ENCODE peak calls at places on chromosomes 2 and 18, in seven cellular contexts. C is GM23248; K is H7; V is CD8-positive, alpha-beta memory T cell; I is stomach; N is dorsolateral prefrontal cortex; J is HepG2. A is an unnamed sample. For H3K27me3, the result is how much of the 10 kb centered on the place peaks cover.

GRCh38 chr2:49291619-49292018 is 137.3 kb upstream of the FSHR start:
- DNase-seq in C (no peak), K (no peak), V (no peak), I (no peak), N (no peak), J (no peak), A (no peak)

GRCh38 chr2:100936070-100936741 is 65.9 kb upstream of the RPL31 start:
- DNase-seq in C (no peak), K (no peak), V (no peak), I (no peak), N (no peak), J (no peak), A (no peak)

GRCh38 chr2:224764565-224765236 is 48.5 kb upstream of the CCDC195 start:
- DNase-seq in C (no peak), K (no peak), V (no peak), I (no peak), N (no peak), J (no peak), A (no peak)

GRCh38 chr2:198337368-198337767 is 533.0 kb downstream of the PLCL1 start:
- DNase-seq in C (no peak), K (no peak), V (no peak), I (no peak), N (no peak), J (no peak), A (no peak)

GRCh38 chr18:62925031-62925688 is 209.8 kb downstream of the PHLPP1 start:
- DNase-seq in C (peak), K (no peak), V (no peak), I (no peak), N (no peak), J (no peak), A (no peak)

GRCh38 chr18:74256190-74256589 is 35.6 kb downstream of the CYB5A start:
- DNase-seq in C (no peak), K (no peak), V (no peak), I (no peak), N (no peak), J (no peak), A (no peak)

GRCh38 chr2:169961911-169962310 is 134.7 kb downstream of the UBR3 start:
- DNase-seq in C (peak), K (no peak), V (no peak), I (no peak), N (no peak), J (no peak), A (no peak)

GRCh38 chr2:21161122-21161521 is 37.4 kb downstream of the TDRD15 start:
- DNase-seq in C (no peak), K (no peak), V (no peak), I (no peak), N (no peak), J (no peak), A (no peak)

GRCh38 chr18:63236417-63236816 is 83.2 kb downstream of the BCL2 start:
- DNase-seq in C (no peak), K (no peak), V (no peak), I (no peak), N (no peak), J (no peak), A (no peak)

GRCh38 chr18:23805898-23806297 is 116.6 kb downstream of the LAMA3 start:
- DNase-seq in C (peak), K (no peak), V (no peak), I (no peak), N (no peak), J (no peak), A (no peak)

GRCh38 chr2:66439291-66440010 is 4.5 kb downstream of the MEIS1 start:
- DNase-seq in C (peak), K (peak), V (no peak), I (no peak), N (no peak), J (no peak), A (no peak)

GRCh38 chr2:88108796-88109195 is 19.1 kb downstream of the FABP1 start:
- DNase-seq in C (no peak), K (no peak), V (no peak), I (no peak), N (no peak), J (no peak), A (no peak)

GRCh38 chr2:239469101-239469960 is 68.5 kb upstream of the HDAC4 start:
- DNase-seq in C (no peak), K (no peak), V (no peak), I (peak), N (no peak), J (no peak), A (no peak)

GRCh38 chr2:177784449-177784845 is 288.1 kb downstream of the PDE11A start:
- DNase-seq in C (peak), K (no peak), V (peak), I (no peak), N (no peak), J (no peak), A (no peak)

GRCh38 chr18:2089416-2089815 is 481.9 kb downstream of the METTL4 start:
- DNase-seq in C (no peak), K (no peak), V (no peak), I (no peak), N (no peak), J (no peak), A (no peak)

GRCh38 chr2:160910681-160911080 is 249.5 kb upstream of the TANK start:
- DNase-seq in C (peak), K (no peak), V (no peak), I (no peak), N (no peak), J (no peak), A (no peak)

GRCh38 chr2:102792538-102793208 is 30.8 kb downstream of the TMEM182 start:
- DNase-seq in C (no peak), K (peak), V (no peak), I (no peak), N (no peak), J (no peak), A (no peak)

GRCh38 chr2:41992700-41993070 is 55.1 kb upstream of the PKDCC start:
- DNase-seq in C (no peak), K (no peak), V (no peak), I (no peak), N (no peak), J (no peak), A (no peak)

GRCh38 chr2:126656311-126657145 is 570 bp downstream of the GYPC start:
- DNase-seq in C (peak), K (peak), V (peak), I (no peak), N (no peak), J (no peak), A (no peak)

GRCh38 chr2:136324966-136325365 is 207.0 kb upstream of the CXCR4 start:
- DNase-seq in C (no peak), K (no peak), V (no peak), I (no peak), N (no peak), J (no peak), A (no peak)

GRCh38 chr2:56267412-56267788 is 83.6 kb downstream of the CCDC85A start:
- DNase-seq in C (no peak), K (no peak), V (no peak), I (no peak), N (no peak), J (no peak), A (no peak)

GRCh38 chr2:42923632-42924425 is 131.4 kb upstream of the HAAO start:
- DNase-seq in C (peak), K (no peak), V (no peak), I (no peak), N (no peak), J (no peak), A (no peak)

GRCh38 chr18:72180689-72181088 is 363.5 kb downstream of the CBLN2 start:
- DNase-seq in C (no peak), K (no peak), V (no peak), I (no peak), N (no peak), J (no peak), A (no peak)

GRCh38 chr2:23926289-23926749 is 604 bp downstream of the ATAD2B start:
- DNase-seq in C (peak), K (peak), V (no peak), I (peak), N (peak), J (no peak), A (no peak)

GRCh38 chr2:64454316-64455030 is 511 bp downstream of the LGALSL start:
- DNase-seq in C (peak), K (peak), V (peak), I (peak), N (peak), J (no peak), A (no peak)

GRCh38 chr2:227473019-227473461 is 1.1 kb downstream of the AGFG1 start:
- DNase-seq in C (no peak), K (no peak), V (no peak), I (no peak), N (no peak), J (no peak), A (no peak)

GRCh38 chr2:161761160-161761559 is 136.9 kb downstream of the SLC4A10 start:
- DNase-seq in C (no peak), K (no peak), V (no peak), I (no peak), N (no peak), J (no peak), A (no peak)

GRCh38 chr2:12317853-12318426 is 398.8 kb upstream of the TRIB2 start:
- DNase-seq in C (peak), K (no peak), V (no peak), I (no peak), N (no peak), J (no peak), A (no peak)

GRCh38 chr2:45190481-45190880 is 181.2 kb upstream of the SIX2 start:
- DNase-seq in C (peak), K (no peak), V (no peak), I (no peak), N (no peak), J (peak), A (no peak)

GRCh38 chr2:20012282-20013060 is at the start of gene MATN3:
- DNase-seq in C (peak), K (peak), V (no peak), I (peak), N (no peak), J (peak), A (no peak)

GRCh38 chr2:217538719-217539118 is 464.1 kb downstream of the TNS1 start:
- DNase-seq in C (no peak), K (no peak), V (no peak), I (no peak), N (no peak), J (no peak), A (no peak)

GRCh38 chr2:18149660-18150246 is 271.3 kb downstream of the KCNS3 start:
- DNase-seq in C (peak), K (peak), V (no peak), I (no peak), N (no peak), J (peak), A (peak)

GRCh38 chr2:150264442-150264841 is 223.0 kb downstream of the RND3 start:
- DNase-seq in C (no peak), K (no peak), V (no peak), I (no peak), N (no peak), J (no peak), A (no peak)

DNA sequence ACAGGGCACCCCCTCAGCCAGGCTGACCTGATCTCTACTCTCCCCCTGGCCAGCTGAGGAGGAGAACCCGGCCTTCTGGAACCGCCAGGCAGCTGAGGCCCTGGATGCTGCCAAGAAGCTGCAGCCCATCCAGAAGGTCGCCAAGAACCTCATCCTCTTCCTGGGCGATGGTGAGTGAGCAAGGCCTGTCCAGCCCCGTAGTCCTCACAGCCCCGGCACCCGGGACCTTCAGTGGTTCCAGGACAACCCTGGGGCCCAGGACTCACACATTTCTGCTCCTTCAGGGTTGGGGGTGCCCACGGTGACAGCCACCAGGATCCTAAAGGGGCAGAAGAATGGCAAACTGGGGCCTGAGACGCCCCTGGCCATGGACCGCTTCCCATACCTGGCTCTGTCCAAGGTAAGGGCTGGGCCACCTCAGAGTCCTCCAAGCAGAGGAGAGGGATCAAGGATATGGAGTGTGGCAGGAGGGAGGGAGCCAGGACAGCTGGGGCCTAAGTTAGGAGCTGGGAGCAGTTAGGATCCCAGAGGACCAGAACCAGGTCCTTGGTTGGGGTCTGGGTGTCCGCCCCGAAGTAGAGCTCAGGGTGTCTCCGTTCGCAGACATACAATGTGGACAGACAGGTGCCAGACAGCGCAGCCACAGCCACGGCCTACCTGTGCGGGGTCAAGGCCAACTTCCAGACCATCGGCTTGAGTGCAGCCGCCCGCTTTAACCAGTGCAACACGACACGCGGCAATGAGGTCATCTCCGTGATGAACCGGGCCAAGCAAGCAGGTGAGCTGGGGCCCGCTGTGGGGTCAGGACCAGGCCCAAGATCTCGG is 555 bp downstream of the ALPI start:
- DNase-seq in C (no peak), K (peak), V (no peak), I (no peak), N (no peak), J (no peak), A (no peak)
- H3K27me3 ChIP-seq in C (under half), K (under half), V (under half), I (under half), N (under half), J (under half), A (under half)

DNA sequence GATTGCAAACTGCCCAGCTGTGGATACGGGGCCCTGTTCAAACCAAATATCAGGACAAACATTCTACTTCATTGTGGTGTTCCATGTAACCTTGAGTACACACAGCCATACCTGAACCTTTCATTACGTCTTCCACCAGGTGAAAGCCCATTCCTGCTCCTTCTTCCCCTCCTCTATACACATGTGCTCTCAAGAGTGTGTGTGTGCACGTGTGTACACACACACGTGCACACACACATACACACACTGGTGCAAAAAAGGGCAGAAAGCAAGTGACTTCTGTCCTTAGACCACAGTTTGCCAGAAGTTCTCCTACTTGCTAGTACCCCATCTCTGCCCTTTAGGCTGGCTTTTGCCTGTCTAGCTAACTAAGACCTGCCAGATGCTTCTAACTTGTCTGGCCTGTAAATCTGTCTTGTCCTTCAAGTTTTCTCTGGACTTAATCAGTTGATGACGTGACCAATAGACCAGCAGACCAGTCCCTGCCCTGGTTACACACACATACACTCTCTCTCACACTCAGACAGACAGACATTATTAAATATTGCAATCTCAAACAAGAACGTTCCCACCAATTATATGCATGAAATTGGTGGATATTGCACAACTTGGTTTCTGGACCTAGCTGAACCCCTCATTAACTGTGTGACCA is 163.4 kb downstream of the MSH2 start:
- DNase-seq in C (no peak), K (no peak), V (no peak), I (no peak), N (no peak), J (no peak), A (no peak)
- H3K27me3 ChIP-seq in C (under half), K (under half), V (under half), I (under half), N (under half), J (under half), A (under half)

GRCh38 chr2:120471166-120471565 is 125.2 kb downstream of the INHBB start:
- DNase-seq in C (peak), K (no peak), V (no peak), I (no peak), N (no peak), J (no peak), A (no peak)
- H3K27me3 ChIP-seq in C (under half), K (under half), V (under half), I (under half), N (under half), J (under half), A (under half)

GRCh38 chr2:222293660-222294630 is 4.9 kb downstream of the PAX3 start:
- DNase-seq in C (no peak), K (peak), V (no peak), I (no peak), N (no peak), J (no peak), A (no peak)

GRCh38 chr2:222290691-222291484 is 7.9 kb downstream of the PAX3 start:
- DNase-seq in C (peak), K (peak), V (no peak), I (no peak), N (no peak), J (no peak), A (no peak)

GRCh38 chr2:222291485-222291841 is 7.3 kb downstream of the PAX3 start:
- DNase-seq in C (no peak), K (no peak), V (no peak), I (no peak), N (no peak), J (no peak), A (no peak)

GRCh38 chr2:222292738-222293134 is 6.1 kb downstream of the PAX3 start:
- DNase-seq in C (no peak), K (no peak), V (no peak), I (no peak), N (no peak), J (no peak), A (no peak)

DNA sequence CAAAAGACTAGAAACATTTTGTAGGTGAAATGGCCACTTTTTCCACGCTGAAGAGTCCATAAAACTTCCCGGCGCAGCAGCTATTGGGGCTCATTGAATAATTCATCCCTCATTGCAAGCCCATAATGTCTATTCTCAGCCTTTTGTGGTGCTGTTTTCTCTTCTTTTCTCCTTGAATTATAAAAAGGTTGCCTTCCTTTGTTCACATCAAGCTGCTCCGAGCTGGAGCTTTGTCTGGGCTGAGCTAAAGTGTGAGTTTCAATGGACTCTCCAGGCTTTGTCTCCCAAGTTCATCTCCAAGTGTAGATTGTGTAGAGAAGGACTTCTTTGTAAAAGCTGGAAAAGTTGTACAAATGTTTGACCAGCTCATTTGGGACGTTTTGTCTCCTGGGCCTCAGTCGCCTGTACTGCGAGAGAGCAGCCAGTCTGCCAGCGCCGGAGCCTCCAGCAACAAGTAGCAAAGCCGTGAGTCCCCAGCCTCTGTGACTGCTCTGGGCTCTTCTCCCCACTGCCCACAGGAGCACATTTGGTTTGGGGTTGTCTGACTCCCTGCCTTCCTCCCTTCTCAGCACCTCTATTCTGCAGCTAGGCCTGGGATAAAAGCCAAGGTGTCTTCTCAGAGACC is 6.6 kb downstream of the PAX3 start:
- DNase-seq in C (no peak), K (no peak), V (no peak), I (no peak), N (no peak), J (no peak), A (no peak)
- H3K27me3 ChIP-seq in C (half or more), K (half or more), V (half or more), I (half or more), N (half or more), J (under half), A (under half)

DNA sequence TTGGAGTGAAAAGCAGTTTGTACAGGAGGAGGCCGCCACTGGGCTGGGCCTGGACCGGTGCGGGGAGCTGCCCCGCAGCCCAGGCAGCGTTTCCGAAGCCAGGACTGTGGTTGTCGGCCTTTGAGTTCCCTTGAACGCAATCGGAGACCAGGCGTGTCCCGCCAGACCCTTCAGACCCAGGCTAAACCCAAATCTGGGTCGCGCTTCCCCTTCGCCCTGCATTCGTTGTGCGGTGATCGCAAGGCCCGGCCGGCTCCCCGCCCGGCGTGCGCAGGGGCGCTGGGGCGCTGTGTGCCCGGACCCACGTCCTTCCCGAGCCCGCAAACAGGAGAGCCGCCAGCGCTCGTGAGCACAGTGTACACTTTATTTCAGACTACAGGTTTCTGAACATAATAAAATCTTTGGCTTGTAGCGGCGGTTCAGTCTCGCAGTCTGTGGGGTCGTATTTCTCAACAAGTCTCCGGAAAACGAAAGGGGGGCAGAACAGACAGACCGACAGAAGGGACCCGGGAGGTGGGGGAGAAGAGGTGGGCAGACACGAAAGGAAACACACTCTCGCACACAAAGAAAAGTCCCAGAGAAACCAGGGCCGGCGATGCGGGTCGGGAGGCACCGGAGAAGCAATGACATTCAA is 5.5 kb downstream of the EN1 start:
- DNase-seq in C (no peak), K (peak), V (no peak), I (no peak), N (no peak), J (no peak), A (no peak)
- H3K27me3 ChIP-seq in C (under half), K (half or more), V (half or more), I (half or more), N (half or more), J (under half), A (under half)

A was measured in HCT116.